ENCODE peak calls at places on chromosomes 1 and 21, in four cellular contexts. H is PC-3, J is pancreas, B is GM23338. A is an unnamed sample.

GRCh38 chr1:6491480-6491962 is at the start of gene PLEKHG5:
- DNase-seq in H (peak), J (no peak), B (no peak), A (no peak)

GRCh38 chr1:45329445-45329844 is 2.8 kb downstream of the HPDL start:
- DNase-seq in H (peak), J (no peak), B (peak), A (no peak)

GRCh38 chr1:38046884-38047602 is 450 bp upstream of the POU3F1 start:
- DNase-seq in H (peak), J (peak), B (peak), A (no peak)

GRCh38 chr1:113875714-113876113 is 4.2 kb upstream of the PTPN22 start:
- DNase-seq in H (no peak), J (peak), B (no peak), A (no peak)

GRCh38 chr1:3215198-3216045 is 146.4 kb downstream of the PRDM16 start:
- DNase-seq in H (no peak), J (no peak), B (no peak), A (no peak)

GRCh38 chr1:68104155-68104554 is 53.7 kb upstream of the DIRAS3 start:
- DNase-seq in H (peak), J (no peak), B (no peak), A (no peak)

GRCh38 chr1:19668893-19669292 is 4.2 kb downstream of the HTR6 start:
- DNase-seq in H (peak), J (no peak), B (no peak), A (no peak)

GRCh38 chr1:168811213-168811612 is 82.2 kb upstream of the DPT start:
- DNase-seq in H (no peak), J (no peak), B (no peak), A (no peak)

GRCh38 chr1:192557841-192558595 is 17.6 kb upstream of the RGS1 start:
- DNase-seq in H (no peak), J (no peak), B (no peak), A (no peak)

GRCh38 chr1:168709896-168710305 is 19.1 kb downstream of the DPT start:
- DNase-seq in H (peak), J (no peak), B (no peak), A (no peak)

GRCh38 chr1:7356079-7356478 is 415.0 kb upstream of the VAMP3 start:
- DNase-seq in H (no peak), J (no peak), B (no peak), A (no peak)

GRCh38 chr1:162081316-162081715 is 11.8 kb downstream of the NOS1AP start:
- DNase-seq in H (peak), J (no peak), B (no peak), A (no peak)

GRCh38 chr21:44793269-44794030 is 8.2 kb downstream of the UBE2G2 start:
- DNase-seq in H (peak), J (peak), B (peak), A (no peak)

GRCh38 chr21:38443110-38443509 is 55.2 kb downstream of the ERG start:
- DNase-seq in H (no peak), J (no peak), B (no peak), A (no peak)

GRCh38 chr21:31865429-31865970 is 7.3 kb upstream of the HUNK start:
- DNase-seq in H (no peak), J (no peak), B (no peak), A (no peak)

GRCh38 chr1:119774746-119775495 is 6.2 kb upstream of the HMGCS2 start:
- DNase-seq in H (no peak), J (no peak), B (no peak), A (no peak)

GRCh38 chr1:36359383-36359782 is 26.3 kb downstream of the STK40 start:
- DNase-seq in H (no peak), J (no peak), B (no peak), A (no peak)

GRCh38 chr1:21216835-21217811 is 40.4 kb upstream of the EIF4G3 start:
- DNase-seq in H (peak), J (peak), B (peak), A (peak)

GRCh38 chr1:14841951-14842350 is 243.5 kb downstream of the KAZN start:
- DNase-seq in H (no peak), J (no peak), B (no peak), A (no peak)

GRCh38 chr1:115908565-115909334 is 67.6 kb upstream of the SLC22A15 start:
- DNase-seq in H (no peak), J (no peak), B (no peak), A (no peak)

GRCh38 chr1:25096307-25097150 is 135.8 kb downstream of the SYF2 start:
- DNase-seq in H (no peak), J (no peak), B (no peak), A (no peak)

GRCh38 chr21:25970254-25970930 is 200.2 kb downstream of the APP start:
- DNase-seq in H (peak), J (no peak), B (no peak), A (peak)

GRCh38 chr1:228964178-228964819 is 229.0 kb downstream of the RHOU start:
- DNase-seq in H (peak), J (no peak), B (no peak), A (no peak)

GRCh38 chr21:25416669-25417068 is 190.6 kb downstream of the MRPL39 start:
- DNase-seq in H (no peak), J (no peak), B (no peak), A (no peak)

GRCh38 chr1:170586942-170587593 is 55.1 kb downstream of the GORAB start:
- DNase-seq in H (no peak), J (no peak), B (no peak), A (no peak)

GRCh38 chr21:36699546-36700294 is 805 bp downstream of the SIM2 start:
- DNase-seq in H (peak), J (no peak), B (peak), A (no peak)

GRCh38 chr1:90725961-90726715 is 9.0 kb upstream of the BARHL2 start:
- DNase-seq in H (no peak), J (no peak), B (peak), A (no peak)

GRCh38 chr1:29180497-29181412 is 945 bp downstream of the SRSF4 start:
- DNase-seq in H (peak), J (no peak), B (peak), A (no peak)

GRCh38 chr1:93705897-93706500 is 24.4 kb upstream of the BCAR3 start:
- DNase-seq in H (peak), J (no peak), B (no peak), A (no peak)

GRCh38 chr1:60423181-60423780 is 349.7 kb upstream of the C1orf87 start:
- DNase-seq in H (no peak), J (no peak), B (no peak), A (no peak)

GRCh38 chr1:239321877-239322276 is 64.5 kb upstream of the CHRM3 start:
- DNase-seq in H (no peak), J (no peak), B (no peak), A (peak)

GRCh38 chr21:38802050-38803026 is 3.4 kb upstream of the ETS2 start:
- DNase-seq in H (peak), J (no peak), B (no peak), A (no peak)

GRCh38 chr1:241139047-241139446 is 218.0 kb downstream of the RGS7 start:
- DNase-seq in H (no peak), J (no peak), B (no peak), A (no peak)

GRCh38 chr1:7471836-7472235 is 299.3 kb upstream of the VAMP3 start:
- DNase-seq in H (no peak), J (no peak), B (no peak), A (no peak)

DNA sequence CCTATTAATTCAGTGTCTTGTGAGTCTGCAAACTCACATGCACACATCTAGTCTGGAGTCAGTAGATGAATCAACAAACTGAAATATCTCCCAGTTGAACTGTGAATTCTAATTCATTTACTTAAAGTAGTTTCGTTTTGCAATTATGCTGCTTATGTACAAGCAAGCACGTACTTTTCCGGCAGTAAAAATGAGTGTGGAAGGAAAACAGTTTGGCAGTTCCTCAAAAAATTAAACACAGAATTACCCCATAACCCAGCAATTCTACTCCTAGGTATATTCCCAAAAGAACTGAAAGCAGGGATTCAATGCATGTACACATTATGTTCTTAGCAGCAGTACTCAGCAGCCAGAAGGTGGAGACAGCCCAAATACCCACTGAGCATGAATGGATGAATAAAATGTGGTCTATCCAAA is 49.3 kb downstream of the GNB1 start:
- DNase-seq in H (no peak), J (no peak), B (no peak), A (no peak)
- TF ChIP-seq CTCF in H (peak), J (no peak), B (peak), A (peak)

GRCh38 chr1:204408602-204409001 is 3.0 kb downstream of the PPP1R15B start:
- DNase-seq in H (no peak), J (no peak), B (no peak), A (no peak)

GRCh38 chr1:204405988-204406387 is 5.6 kb downstream of the PPP1R15B start:
- DNase-seq in H (no peak), J (no peak), B (no peak), A (peak)

GRCh38 chr1:204407314-204407971 is 4.2 kb downstream of the PPP1R15B start:
- DNase-seq in H (no peak), J (no peak), B (no peak), A (no peak)

GRCh38 chr1:204408074-204408507 is 3.5 kb downstream of the PPP1R15B start:
- DNase-seq in H (peak), J (peak), B (peak), A (no peak)

DNA sequence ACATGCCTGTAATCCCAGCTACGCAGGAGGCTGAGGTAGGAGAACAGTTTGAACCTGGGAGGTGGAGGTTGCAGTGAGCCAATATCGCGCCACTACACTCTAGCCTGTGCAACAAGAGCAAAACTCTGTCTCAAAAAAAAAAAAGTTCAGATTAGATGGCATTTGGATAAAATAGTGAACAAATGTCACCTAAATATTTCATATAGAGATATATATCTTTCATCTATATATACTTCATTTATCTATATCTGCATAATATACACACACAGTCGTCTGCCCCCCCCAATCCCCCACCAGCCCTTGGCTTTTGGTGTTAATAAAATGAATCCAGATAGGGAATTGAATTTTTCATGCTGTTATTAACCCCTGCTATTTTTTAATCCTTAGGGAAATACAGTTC is 5.0 kb downstream of the PPP1R15B start:
- DNase-seq in H (no peak), J (no peak), B (no peak), A (no peak)
- H3K4me3 ChIP-seq in H (peak), J (no peak), B (peak), A (peak)

GRCh38 chr1:150484861-150485260 is 2.4 kb upstream of the TARS2 start:
- DNase-seq in H (peak), J (no peak), B (peak), A (no peak)

GRCh38 chr1:150484431-150484830 is 2.8 kb upstream of the TARS2 start:
- DNase-seq in H (peak), J (no peak), B (no peak), A (no peak)

GRCh38 chr1:150487763-150488115 is 520 bp downstream of the TARS2 start:
- DNase-seq in H (no peak), J (no peak), B (peak), A (no peak)

GRCh38 chr1:150486966-150487762 is at the start of gene TARS2:
- DNase-seq in H (peak), J (peak), B (peak), A (peak)
- TF ChIP-seq CTCF in H (no peak), J (peak), B (no peak), A (no peak)

GRCh38 chr1:41880951-41881885 is 37.5 kb downstream of the HIVEP3 start:
- DNase-seq in H (no peak), J (no peak), B (no peak), A (no peak)

GRCh38 chr1:41882068-41882477 is 36.6 kb downstream of the HIVEP3 start:
- DNase-seq in H (peak), J (peak), B (no peak), A (peak)

GRCh38 chr1:41883507-41883906 is 35.2 kb downstream of the HIVEP3 start:
- DNase-seq in H (no peak), J (no peak), B (no peak), A (no peak)

GRCh38 chr1:41884256-41885240 is 34.2 kb downstream of the HIVEP3 start:
- DNase-seq in H (no peak), J (no peak), B (peak), A (no peak)

GRCh38 chr1:41882496-41882895 is 36.2 kb downstream of the HIVEP3 start:
- DNase-seq in H (peak), J (no peak), B (no peak), A (no peak)
- H3K4me3 ChIP-seq in H (peak), J (no peak), B (no peak), A (peak)

DNA sequence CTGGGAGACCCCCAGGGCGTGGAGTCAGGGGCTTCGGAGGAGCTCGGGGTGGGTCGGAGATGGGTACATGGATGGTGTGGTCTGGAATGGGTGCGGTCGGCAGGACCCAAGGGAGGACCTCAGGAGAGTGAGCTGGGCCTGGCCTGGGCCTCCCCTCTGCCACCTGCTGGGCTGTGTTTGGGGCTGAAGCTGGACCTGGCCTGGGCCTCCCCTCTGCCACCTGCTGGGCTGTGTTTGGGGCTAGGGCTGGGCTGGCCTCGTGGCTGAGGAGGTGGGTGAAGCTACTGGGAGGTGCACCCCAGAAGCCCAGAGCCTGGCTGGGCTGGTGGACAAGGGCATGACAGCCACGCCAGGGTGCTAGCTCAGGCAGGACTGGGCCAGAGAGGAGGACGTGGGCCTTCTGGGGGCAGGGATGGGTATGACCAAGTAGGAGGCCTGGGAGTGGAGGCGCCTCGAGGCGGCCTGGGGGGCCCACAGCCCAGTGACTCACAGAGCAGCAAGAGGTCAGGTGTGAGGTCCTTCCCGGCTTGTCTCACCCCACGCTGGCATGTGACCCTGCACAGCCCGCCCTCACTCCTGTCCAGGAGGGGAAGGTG is 14.5 kb downstream of the SAMD11 start:
- DNase-seq in H (peak), J (peak), B (no peak), A (no peak)
- TF ChIP-seq CTCF in H (peak), J (no peak), B (peak), A (peak)

A was measured in LNCaP clone FGC.